ENCODE peak calls at places on chromosomes 4 and X, in ten cellular contexts. E is ACHN; D is GOT3; P is A549; O is GM23248; B is iris pigment epithelial cell; U is effector memory CD8-positive, alpha-beta T cell; N is activated CD4-positive, alpha-beta T cell treated with anti-CD3 and anti-CD28 coated beads, Interleukin-2, amount 50 U/mL, for 24 hours; C is stimulated activated CD4-positive, alpha-beta T cell treated with anti-CD3 and anti-CD28 coated beads, TNF-alpha, amount 100 ng/mL, for 24 hours; J is coronary artery. G is an unnamed sample.

GRCh38 chr4:85677286-85677685 is 202.3 kb downstream of the ARHGAP24 start:
- DNase-seq in E (no peak), B (peak; percentile 38), O (peak; percentile 13), C (no peak), D (no peak), U (no peak), P (no peak), J (no peak), N (no peak), G (no peak)

GRCh38 chrX:107700802-107701201 is 72.5 kb downstream of the PRPS1 start:
- DNase-seq in C (no peak), J (no peak), O (no peak), N (no peak), B (no peak), E (no peak), U (no peak), D (no peak), P (no peak), G (no peak)

GRCh38 chr4:94413085-94413685 is 38.6 kb upstream of the PDLIM5 start:
- DNase-seq in J (no peak), N (no peak), B (peak; percentile 47), U (no peak), C (no peak), P (no peak), E (no peak), D (no peak), O (peak; percentile 7), G (no peak)

GRCh38 chrX:121836000-121836399 is 788.6 kb downstream of the GLUD2 start:
- DNase-seq in O (no peak), B (no peak), N (no peak), J (no peak), U (no peak), P (no peak), D (no peak), C (no peak), E (no peak), G (no peak)

GRCh38 chr4:134147941-134148340 is 53.6 kb downstream of the PABPC4L start:
- DNase-seq in P (no peak), O (no peak), D (no peak), U (no peak), E (no peak), C (no peak), B (no peak), N (no peak), J (no peak), G (no peak)

GRCh38 chr4:163895369-163896005 is 401.0 kb downstream of the TMA16 start:
- DNase-seq in D (no peak), U (no peak), C (no peak), J (no peak), N (no peak), B (no peak), P (no peak), O (no peak), E (no peak), G (peak; percentile 44)

GRCh38 chrX:111779582-111779981 is 96.4 kb upstream of the TRPC5OS start:
- DNase-seq in E (no peak), J (no peak), P (no peak), O (no peak), C (no peak), N (no peak), B (peak; percentile 21), U (no peak), D (no peak), G (no peak)

GRCh38 chr4:52633846-52634245 is 25.3 kb downstream of the USP46 start:
- DNase-seq in P (no peak), E (no peak), O (no peak), C (no peak), B (no peak), D (no peak), J (no peak), U (no peak), N (no peak), G (no peak)

GRCh38 chr4:2712261-2712842 is 43.8 kb downstream of the TNIP2 start:
- DNase-seq in J (no peak), E (peak; percentile 24), U (no peak), B (peak; percentile 22), O (peak; percentile 35), N (no peak), D (no peak), C (no peak), P (no peak), G (no peak)

GRCh38 chr4:82797591-82798081 is 960 bp downstream of the SCD5 start:
- DNase-seq in E (no peak), B (peak; percentile 41), O (peak; percentile 64), N (no peak), C (no peak), J (no peak), U (peak; percentile 9), P (no peak), D (no peak), G (peak; percentile 24)

GRCh38 chr4:25535278-25535677 is 120.4 kb upstream of the SLC34A2 start:
- DNase-seq in O (no peak), N (no peak), C (no peak), D (no peak), E (no peak), U (no peak), P (no peak), B (no peak), J (no peak), G (no peak)

GRCh38 chr4:111666826-111667360 is 478.4 kb upstream of the FAM241A start:
- DNase-seq in C (no peak), O (no peak), J (no peak), U (no peak), E (no peak), P (no peak), B (no peak), D (no peak), N (no peak), G (no peak)

GRCh38 chr4:6047130-6047673 is 29.0 kb upstream of the C4orf50 start:
- DNase-seq in U (no peak), E (no peak), D (no peak), J (no peak), N (no peak), P (no peak), B (no peak), O (no peak), C (no peak), G (no peak)

GRCh38 chrX:130830599-130831346 is 72.2 kb downstream of the ENOX2 start:
- DNase-seq in U (no peak), C (no peak), D (no peak), N (no peak), J (no peak), P (no peak), O (no peak), B (no peak), E (no peak), G (no peak)

GRCh38 chrX:40085714-40086113 is 12.0 kb downstream of the BCOR start:
- DNase-seq in P (no peak), N (no peak), B (no peak), U (no peak), E (no peak), J (no peak), D (no peak), O (no peak), C (no peak), G (no peak)

GRCh38 chr4:56874166-56874565 is 33.5 kb upstream of the REST start:
- DNase-seq in O (no peak), N (no peak), J (no peak), C (no peak), U (no peak), B (no peak), E (no peak), D (no peak), P (no peak), G (no peak)

GRCh38 chr4:70399319-70399718 is 1.6 kb downstream of the OPRPN start:
- DNase-seq in O (no peak), C (no peak), E (no peak), D (no peak), N (no peak), J (no peak), U (no peak), B (no peak), P (no peak), G (no peak)

GRCh38 chrX:9829308-9830267 is 43.4 kb downstream of the SHROOM2 start:
- DNase-seq in O (peak; percentile 14), B (peak; percentile 85), C (no peak), P (peak; percentile 35), E (peak; percentile 79), N (peak; percentile 11), J (no peak), U (no peak), D (no peak), G (no peak)

GRCh38 chrX:48923771-48924170 is 4.9 kb upstream of the PIM2 start:
- DNase-seq in B (no peak), P (no peak), O (no peak), C (no peak), D (no peak), U (no peak), E (no peak), J (no peak), N (no peak), G (no peak)

GRCh38 chr4:151415978-151416377 is 7.0 kb downstream of the FHIP1A start:
- DNase-seq in D (no peak), E (peak; percentile 64), O (peak; percentile 70), B (peak; percentile 80), N (no peak), P (no peak), J (no peak), C (no peak), U (no peak), G (no peak)

GRCh38 chr4:41852229-41852628 is 83.0 kb upstream of the TMEM33 start:
- DNase-seq in J (no peak), U (no peak), E (no peak), D (no peak), N (no peak), C (no peak), P (no peak), O (no peak), B (no peak), G (no peak)

GRCh38 chr4:121789960-121790829 is 10.9 kb upstream of the EXOSC9 start:
- DNase-seq in O (peak; percentile 82), U (no peak), B (peak; percentile 85), J (no peak), C (no peak), D (no peak), N (no peak), P (no peak), E (peak; percentile 17), G (no peak)

GRCh38 chr4:105192474-105192873 is 45.8 kb downstream of the TET2 start:
- DNase-seq in E (no peak), P (no peak), U (no peak), N (no peak), J (no peak), O (no peak), B (no peak), C (no peak), D (no peak), G (no peak)

GRCh38 chr4:3699678-3700077 is 66.5 kb upstream of the ADRA2C start:
- DNase-seq in N (no peak), P (no peak), B (no peak), D (no peak), E (no peak), C (no peak), O (no peak), U (no peak), J (no peak), G (no peak)

GRCh38 chr4:83171640-83172039 is 57.1 kb upstream of the PLAC8 start:
- DNase-seq in B (no peak), P (no peak), J (no peak), C (no peak), O (no peak), U (no peak), E (no peak), N (no peak), D (no peak), G (no peak)

GRCh38 chr4:3016839-3017410 is 53.6 kb downstream of the GRK4 start:
- DNase-seq in E (no peak), B (no peak), P (no peak), J (no peak), D (no peak), C (no peak), U (no peak), O (no peak), N (no peak), G (no peak)

GRCh38 chr4:95077864-95078263 is 320.1 kb downstream of the BMPR1B start:
- DNase-seq in C (no peak), N (no peak), U (no peak), B (peak; percentile 53), O (peak; percentile 21), D (no peak), P (no peak), E (no peak), J (no peak), G (no peak)

GRCh38 chr4:78047366-78047765 is 9.8 kb upstream of the FRAS1 start:
- DNase-seq in U (no peak), P (no peak), E (no peak), N (no peak), D (no peak), J (no peak), B (no peak), O (no peak), C (no peak), G (no peak)